ENCODE peak calls at places on chromosomes 5 and 9, in four cellular contexts. E is Panc1, U is HepG2, I is K562. A is an unnamed sample.

GRCh38 chr5:135112008-135112670 is 78.1 kb upstream of the PITX1 start:
- DNase-seq in U (no peak), E (no peak), I (no peak), A (no peak)

GRCh38 chr5:40680741-40681350 is 1.1 kb downstream of the PTGER4 start:
- DNase-seq in I (no peak), U (no peak), E (no peak), A (no peak)

GRCh38 chr5:93274291-93274690 is 306.7 kb downstream of the NR2F1-AS1 start:
- DNase-seq in E (no peak), I (no peak), U (no peak), A (no peak)

GRCh38 chr5:130954336-130954735 is 210.7 kb downstream of the HINT1 start:
- DNase-seq in E (no peak), U (no peak), I (no peak), A (no peak)

GRCh38 chr9:27485158-27485557 is 38.9 kb upstream of the IFNK start:
- DNase-seq in I (no peak), E (no peak), U (no peak), A (no peak)

GRCh38 chr9:117095116-117095515 is 319.7 kb downstream of the ASTN2 start:
- DNase-seq in I (no peak), E (no peak), U (no peak), A (no peak)

GRCh38 chr5:148957591-148958202 is 105.2 kb downstream of the SH3TC2 start:
- DNase-seq in I (peak), U (peak), E (no peak), A (no peak)

GRCh38 chr5:139641116-139642080 is 6.8 kb upstream of the CXXC5 start:
- DNase-seq in I (no peak), E (no peak), U (no peak), A (no peak)

GRCh38 chr9:33132249-33132772 is 34.8 kb downstream of the B4GALT1 start:
- DNase-seq in I (no peak), U (no peak), E (peak), A (no peak)

GRCh38 chr9:79477955-79478751 is 93.6 kb upstream of the TLE4 start:
- DNase-seq in E (peak), I (no peak), U (peak), A (no peak)

GRCh38 chr5:90134892-90135291 is 274.7 kb downstream of the CETN3 start:
- DNase-seq in E (no peak), I (no peak), U (no peak), A (no peak)

GRCh38 chr5:8208307-8208706 is 339.4 kb downstream of the MTRR start:
- DNase-seq in I (no peak), E (no peak), U (no peak), A (no peak)

GRCh38 chr5:33641722-33642505 is 201.1 kb downstream of the TARS1 start:
- DNase-seq in E (no peak), I (no peak), U (no peak), A (no peak)

GRCh38 chr9:131270171-131271015 is 5.9 kb downstream of the FAM78A start:
- DNase-seq in I (peak), E (no peak), U (no peak), A (no peak)

GRCh38 chr5:178515019-178515418 is 75.2 kb downstream of the COL23A1 start:
- DNase-seq in I (no peak), U (no peak), E (no peak), A (no peak)

GRCh38 chr9:9412241-9412640 is 1200.6 kb downstream of the PTPRD start:
- DNase-seq in E (no peak), U (no peak), I (no peak), A (no peak)

GRCh38 chr5:115553082-115553481 is 8.5 kb upstream of the FEM1C start:
- DNase-seq in E (no peak), I (no peak), U (no peak), A (no peak)

GRCh38 chr9:37987467-37987981 is 81.5 kb downstream of the SHB start:
- DNase-seq in U (no peak), E (no peak), I (no peak), A (no peak)

GRCh38 chr5:115439042-115439441 is 105.5 kb downstream of the FEM1C start:
- DNase-seq in E (no peak), U (no peak), I (no peak), A (no peak)

GRCh38 chr9:26604076-26604662 is 288.4 kb downstream of the CAAP1 start:
- DNase-seq in U (no peak), E (no peak), I (no peak), A (no peak)

GRCh38 chr5:169547508-169547907 is 36.1 kb upstream of the SPDL1 start:
- DNase-seq in U (no peak), E (no peak), I (no peak), A (no peak)

GRCh38 chr5:144247131-144247530 is 76.5 kb downstream of the KCTD16 start:
- DNase-seq in U (no peak), E (no peak), I (no peak), A (no peak)

GRCh38 chr5:96226941-96227552 is 206.0 kb downstream of the PCSK1 start:
- DNase-seq in U (no peak), I (no peak), E (no peak), A (no peak)

GRCh38 chr9:100473271-100474081 is 527 bp downstream of the TMEFF1 start:
- DNase-seq in U (no peak), E (no peak), I (peak), A (no peak)

GRCh38 chr5:79349047-79349446 is 113.1 kb downstream of the JMY start:
- DNase-seq in U (no peak), E (no peak), I (no peak), A (no peak)

GRCh38 chr9:133770076-133770777 is 32.1 kb upstream of the SARDH start:
- DNase-seq in E (no peak), I (no peak), U (no peak), A (no peak)

GRCh38 chr5:122424211-122424610 is 112.2 kb downstream of the SNCAIP start:
- DNase-seq in U (no peak), E (no peak), I (no peak), A (no peak)

GRCh38 chr5:1883925-1884637 is 1.4 kb upstream of the IRX4 start:
- DNase-seq in I (no peak), E (no peak), U (no peak), A (no peak)

GRCh38 chr9:130512199-130512598 is 67.2 kb upstream of the FUBP3 start:
- DNase-seq in E (no peak), I (no peak), U (no peak), A (no peak)

GRCh38 chr5:93336330-93337110 is 244.5 kb downstream of the NR2F1-AS1 start:
- DNase-seq in U (no peak), E (no peak), I (no peak), A (no peak)

GRCh38 chr9:112166176-112167140 is 8.6 kb downstream of the SUSD1 start:
- DNase-seq in E (no peak), I (no peak), U (peak), A (no peak)

GRCh38 chr9:135300346-135301141 is 179.0 kb upstream of the PPP1R26 start:
- DNase-seq in I (no peak), U (no peak), E (no peak), A (no peak)

GRCh38 chr5:13250450-13251291 is 693.8 kb downstream of the DNAH5 start:
- DNase-seq in U (peak), E (peak), I (peak), A (no peak)

GRCh38 chr9:70557665-70558419 is 143.4 kb upstream of the KLF9 start:
- DNase-seq in E (no peak), I (no peak), U (no peak), A (no peak)

GRCh38 chr5:178318893-178319292 is 86.3 kb upstream of the PHYKPL start:
- DNase-seq in I (no peak), E (no peak), U (no peak), A (no peak)

GRCh38 chr9:129258823-129259301 is 80.8 kb upstream of the IER5L start:
- DNase-seq in E (no peak), U (no peak), I (no peak), A (no peak)

GRCh38 chr5:139574641-139575312 is 13.6 kb downstream of the UBE2D2 start:
- DNase-seq in E (no peak), I (peak), U (peak), A (no peak)

GRCh38 chr9:98034593-98035546 is 21.7 kb upstream of the NANS start:
- DNase-seq in I (peak), U (peak), E (peak), A (peak)

GRCh38 chr5:151596839-151597539 is 5.9 kb upstream of the FAT2 start:
- DNase-seq in U (peak), I (no peak), E (no peak), A (no peak)

GRCh38 chr9:74556685-74557084 is 59.5 kb downstream of the RORB start:
- DNase-seq in E (no peak), I (no peak), U (no peak), A (no peak)
- TF ChIP-seq TCF7L2 in E (no peak), I (no peak), U (no peak), A (no peak)

DNA sequence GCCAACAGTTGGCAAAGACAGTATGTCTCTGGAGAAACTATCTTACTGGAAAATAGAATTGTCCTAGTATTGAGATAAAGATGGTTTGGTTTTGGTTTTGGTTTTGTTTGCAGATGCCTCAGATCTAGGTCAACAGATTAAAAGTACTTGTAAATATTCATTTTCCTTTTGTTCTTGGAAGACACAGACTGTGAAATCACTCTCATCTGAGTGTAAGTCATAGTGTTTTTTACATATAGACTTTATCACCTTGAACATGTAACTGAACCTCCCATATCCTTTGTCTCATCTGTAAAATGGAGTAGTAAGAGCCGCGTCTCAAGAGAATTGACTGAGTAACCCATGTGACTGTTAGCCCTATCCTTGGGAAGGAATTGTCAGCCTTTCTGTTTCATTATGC is 34.3 kb downstream of the MAP3K1 start:
- DNase-seq in U (no peak), I (no peak), E (no peak), A (no peak)
- TF ChIP-seq TCF7L2 in U (no peak), I (no peak), E (no peak), A (no peak)

DNA sequence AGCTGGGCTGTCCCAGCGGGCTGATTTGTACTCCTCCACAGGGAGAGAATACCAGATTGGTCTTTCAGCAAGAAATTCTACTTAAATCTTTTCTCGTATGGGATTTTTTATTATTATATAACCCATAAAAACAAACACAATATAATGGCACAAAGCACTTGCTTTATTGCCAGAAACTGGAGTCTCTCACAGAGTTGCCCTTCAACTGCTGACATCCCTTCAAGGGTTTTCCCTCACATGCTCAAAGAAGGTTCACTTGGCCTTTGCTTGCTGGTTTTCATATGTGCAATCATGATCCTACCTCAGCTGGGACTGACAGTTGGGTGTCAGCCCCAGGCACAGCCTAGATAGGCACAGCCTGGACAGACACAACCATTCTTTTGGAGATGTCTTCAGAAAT is 380.2 kb upstream of the RIOK2 start:
- DNase-seq in I (no peak), E (no peak), U (no peak), A (no peak)
- TF ChIP-seq TCF7L2 in I (no peak), E (no peak), U (no peak), A (no peak)

GRCh38 chr5:83865579-83865978 is 144.9 kb upstream of the HAPLN1 start:
- DNase-seq in E (no peak), I (no peak), U (no peak), A (no peak)

GRCh38 chr5:83871533-83872380 is 151.1 kb upstream of the HAPLN1 start:
- DNase-seq in E (no peak), I (no peak), U (no peak), A (no peak)

GRCh38 chr5:83864652-83865051 is 144.0 kb upstream of the HAPLN1 start:
- DNase-seq in E (no peak), I (no peak), U (no peak), A (no peak)

DNA sequence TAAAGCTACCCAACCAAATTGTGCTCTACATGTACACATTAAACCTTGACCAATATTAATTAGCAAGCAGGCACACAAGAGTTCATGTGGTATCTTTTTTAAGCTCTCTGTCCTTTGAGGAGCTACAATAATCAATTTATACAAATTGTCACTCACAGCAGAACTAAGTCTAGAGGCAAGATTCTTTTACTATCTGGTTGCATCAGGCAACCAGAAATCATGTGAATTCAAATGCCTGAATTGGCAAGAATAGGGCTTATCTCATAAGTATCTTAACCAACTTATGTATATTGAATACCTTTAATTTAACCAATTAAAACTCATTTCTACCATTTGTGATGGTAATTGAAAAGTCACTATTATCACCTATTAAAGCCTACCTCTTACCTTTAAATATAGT is 145.5 kb upstream of the HAPLN1 start:
- DNase-seq in I (no peak), E (no peak), U (no peak), A (no peak)
- TF ChIP-seq TCF7L2 in I (no peak), E (no peak), U (no peak), A (no peak)

GRCh38 chr5:114296191-114296590 is 65.7 kb upstream of the KCNN2 start:
- DNase-seq in E (no peak), I (no peak), U (no peak), A (no peak)
- TF ChIP-seq TCF7L2 in E (no peak), I (no peak), U (no peak), A (no peak)

GRCh38 chr5:174827521-174827920 is 103.1 kb downstream of the MSX2 start:
- DNase-seq in U (no peak), E (no peak), I (no peak), A (no peak)
- TF ChIP-seq TCF7L2 in U (no peak), E (no peak), I (no peak), A (no peak)